ENCODE peak calls at places on chromosomes 13 and 19, in eight cellular contexts. T is thoracic aorta, V is PC-3, H is cardiac fibroblast, O is LNCaP clone FGC, C is nephron progenitor cell, N is HFFc6, J is OCI-LY7. F is an unnamed sample.

GRCh38 chr19:28377077-28377476 is 835.9 kb downstream of the UQCRFS1 start:
- DNase-seq in C (peak), T (no peak), V (no peak), O (no peak), J (no peak), N (no peak), H (no peak), F (peak)

GRCh38 chr13:32267836-32268439 is 47.2 kb downstream of the ZAR1L start:
- DNase-seq in J (peak), O (no peak), T (no peak), N (no peak), H (peak), C (no peak), V (peak), F (peak)

GRCh38 chr13:99657848-99658265 is 156.6 kb downstream of the TM9SF2 start:
- DNase-seq in J (no peak), N (no peak), V (no peak), H (peak), T (no peak), O (no peak), C (peak), F (peak)

GRCh38 chr13:29438772-29439171 is 156.7 kb downstream of the SLC7A1 start:
- DNase-seq in C (no peak), H (peak), T (no peak), V (no peak), N (no peak), J (no peak), O (no peak), F (no peak)

GRCh38 chr19:15367439-15367838 is 12.1 kb downstream of the AKAP8 start:
- DNase-seq in C (no peak), H (no peak), J (no peak), T (no peak), N (no peak), O (no peak), V (no peak), F (no peak)

GRCh38 chr13:99605417-99606321 is 104.4 kb downstream of the TM9SF2 start:
- DNase-seq in J (peak), N (no peak), T (no peak), V (peak), H (peak), O (no peak), C (peak), F (peak)

GRCh38 chr13:35992964-35993363 is 138.2 kb downstream of the DCLK1 start:
- DNase-seq in N (no peak), O (no peak), T (no peak), J (no peak), C (no peak), V (no peak), H (peak), F (no peak)

GRCh38 chr19:2785244-2786000 is at the start of gene THOP1:
- DNase-seq in N (peak), V (peak), H (peak), T (peak), O (peak), C (peak), J (peak), F (peak)

GRCh38 chr19:33514885-33515485 is 6.6 kb downstream of the PEPD start:
- DNase-seq in N (peak), H (no peak), V (peak), J (no peak), T (no peak), O (no peak), C (no peak), F (no peak)

GRCh38 chr13:113947321-113948033 is 26.4 kb downstream of the C13orf46 start:
- DNase-seq in V (peak), N (peak), H (peak), J (no peak), C (no peak), O (no peak), T (peak), F (no peak)

GRCh38 chr19:374183-374885 is 29.7 kb upstream of the MIER2 start:
- DNase-seq in T (no peak), V (peak), O (no peak), J (no peak), N (no peak), H (no peak), C (no peak), F (no peak)

GRCh38 chr19:38543807-38544568 is 73.8 kb downstream of the MAP4K1 start:
- DNase-seq in O (peak), V (peak), T (peak), C (no peak), H (peak), N (peak), J (peak), F (peak)

DNA sequence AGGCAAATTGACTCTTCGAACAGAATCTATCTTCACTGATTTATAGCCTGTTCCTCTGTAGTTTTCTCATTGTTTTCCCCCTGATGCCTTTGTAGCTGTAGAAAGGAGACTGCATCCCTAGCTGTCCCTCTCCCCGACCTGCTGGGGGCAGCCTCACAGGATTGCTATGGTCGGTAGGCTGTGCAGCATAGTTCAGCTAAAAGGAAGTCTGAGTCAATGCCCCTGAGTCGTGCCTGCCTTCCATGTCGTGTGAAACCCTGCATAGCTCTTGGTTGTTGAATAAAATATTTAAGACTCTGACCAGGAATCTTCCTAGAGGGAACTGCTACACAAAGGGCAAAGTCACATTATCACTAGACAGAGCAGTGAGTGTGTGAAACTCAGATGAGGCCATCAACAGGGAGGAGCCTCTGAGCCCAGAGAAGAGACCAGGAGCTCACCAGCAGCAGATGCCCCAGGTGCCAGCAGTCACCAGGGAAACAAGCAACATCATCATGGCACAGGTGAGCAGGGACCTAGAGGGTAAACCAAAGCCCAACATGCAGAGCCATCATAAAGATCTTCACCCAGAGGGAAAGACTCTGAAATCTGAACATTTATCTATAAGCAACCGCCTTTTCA is 108.4 kb upstream of the NBEA start:
- DNase-seq in O (no peak), V (peak), J (peak), C (no peak), T (no peak), N (peak), H (no peak), F (peak)
- TF ChIP-seq CTCF in O (no peak), V (peak), J (peak), C (no peak), T (no peak), N (no peak), H (no peak), F (no peak)

DNA sequence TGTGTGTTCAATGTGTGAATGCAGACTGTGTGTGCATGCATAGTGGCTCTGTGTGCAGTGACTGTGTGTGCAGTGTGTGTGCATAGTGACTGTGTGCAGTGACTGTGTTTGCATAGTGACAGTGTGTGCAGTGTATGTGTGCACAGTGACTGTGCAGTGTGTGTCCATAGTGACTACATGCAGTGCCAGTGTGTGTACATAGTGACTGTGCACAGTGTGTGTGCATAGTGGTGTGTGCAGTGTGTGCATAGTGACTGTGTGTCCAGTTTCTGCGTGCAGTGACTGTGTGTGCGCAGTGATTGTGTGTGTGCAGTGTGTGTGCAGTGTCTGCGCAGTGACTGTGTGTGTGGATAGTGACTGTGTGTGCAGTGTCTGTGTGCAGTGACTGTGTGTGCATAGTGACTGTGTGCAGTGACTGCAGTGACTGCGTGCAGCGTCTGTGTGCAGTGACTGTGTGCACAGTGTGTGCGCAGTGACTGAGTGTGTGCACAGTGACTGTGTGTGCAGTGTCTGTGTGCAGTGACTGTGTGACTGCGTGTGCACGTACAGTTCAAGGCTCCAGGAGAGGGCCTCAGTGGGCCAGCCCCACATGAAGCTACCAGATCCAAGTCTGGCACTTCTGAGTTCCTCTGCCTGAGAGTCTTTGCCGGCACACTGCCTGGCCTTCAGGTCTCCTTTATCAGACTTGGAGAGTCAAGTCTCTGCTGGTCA is 90.3 kb downstream of the IER2 start:
- DNase-seq in T (no peak), C (no peak), H (no peak), N (no peak), V (peak), O (no peak), J (no peak), F (peak)
- TF ChIP-seq CTCF in T (no peak), C (no peak), H (no peak), N (no peak), V (no peak), O (no peak), J (no peak), F (no peak)

DNA sequence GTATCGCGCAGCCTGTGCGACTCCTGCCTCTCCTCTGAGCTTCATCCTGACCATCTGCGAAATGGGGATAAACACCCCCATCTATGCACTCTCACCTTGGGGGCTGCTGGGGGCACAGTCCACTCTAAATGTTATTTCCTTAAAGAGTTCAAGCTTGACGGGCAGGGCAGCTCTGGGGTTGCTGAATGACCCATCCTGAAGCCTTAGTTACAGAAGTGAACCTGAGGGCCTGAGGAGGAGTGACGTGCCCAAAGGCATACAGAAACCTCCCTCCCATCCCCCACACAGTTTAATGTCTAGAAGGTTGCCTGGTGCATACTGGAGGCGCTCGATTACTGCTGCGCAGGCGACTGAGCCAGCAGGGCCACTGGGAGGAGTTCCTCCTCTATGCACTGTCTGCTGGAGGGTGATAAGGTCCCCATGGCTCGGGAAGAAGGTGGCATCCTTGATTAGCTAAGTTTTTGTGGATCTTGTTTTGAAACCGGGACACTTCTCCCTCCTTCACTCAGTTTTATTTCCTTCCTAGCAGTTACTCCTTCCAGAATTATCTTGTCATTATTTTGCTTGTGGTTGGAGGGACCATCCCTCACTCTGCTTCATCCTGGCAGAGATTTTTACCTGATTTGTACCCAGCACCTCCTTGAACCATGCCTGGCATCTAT is 572 bp upstream of the FKBP8 start:
- DNase-seq in O (peak), N (peak), H (peak), V (peak), C (no peak), J (peak), T (no peak), F (peak)
- TF ChIP-seq CTCF in O (peak), N (no peak), H (no peak), V (peak), C (no peak), J (peak), T (no peak), F (no peak)

GRCh38 chr13:73250061-73250460 is 191.3 kb downstream of the KLF5 start:
- DNase-seq in N (no peak), C (no peak), T (no peak), H (no peak), J (no peak), V (no peak), O (no peak), F (no peak)
- TF ChIP-seq CTCF in N (no peak), C (no peak), T (no peak), H (no peak), J (no peak), V (no peak), O (no peak), F (no peak)

DNA sequence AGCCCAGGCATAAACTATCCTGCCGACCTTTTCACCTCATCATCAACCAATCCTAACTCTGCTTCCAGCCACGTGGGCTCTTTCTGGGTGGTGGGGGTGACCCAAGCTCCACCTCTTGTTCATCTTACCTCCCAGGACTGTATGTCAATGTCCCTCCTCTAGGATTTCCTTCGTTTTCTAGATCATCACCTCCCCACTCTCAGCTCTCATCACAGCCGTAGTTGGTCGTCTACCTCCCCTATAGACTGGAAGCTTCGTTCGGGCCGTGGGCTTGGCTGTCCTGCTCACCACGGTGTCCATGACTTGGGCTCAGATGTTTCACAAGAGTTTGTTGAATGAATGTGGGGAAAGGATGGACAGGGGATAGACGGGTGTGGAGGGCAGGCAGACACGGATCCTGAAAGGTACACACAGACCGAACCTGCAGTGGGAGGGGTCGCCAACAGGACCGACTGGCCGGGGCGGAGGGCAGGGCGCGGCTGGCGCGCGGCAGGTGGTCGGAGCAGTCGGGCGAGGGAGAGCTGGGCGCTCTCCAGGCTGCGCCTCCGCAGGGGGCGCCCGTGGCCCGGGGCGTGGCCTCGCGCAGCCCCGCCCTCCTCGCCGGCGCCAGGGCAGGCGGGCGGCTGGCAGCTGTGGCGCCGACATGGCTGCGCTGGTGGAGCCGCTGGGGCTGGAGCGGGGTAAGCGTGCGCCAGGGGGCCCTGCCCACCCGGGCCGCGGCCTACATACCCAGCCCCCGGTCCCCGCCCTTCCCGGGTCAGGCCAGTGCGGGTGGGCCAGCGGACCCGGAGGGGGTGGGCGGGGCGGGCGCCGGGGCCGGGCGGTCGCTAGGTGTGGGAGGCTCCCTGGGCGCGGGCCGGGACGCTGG is at the start of gene LIN7B:
- DNase-seq in O (no peak), J (peak), N (peak), C (peak), H (peak), V (peak), T (no peak), F (peak)
- TF ChIP-seq CTCF in O (peak), J (peak), N (peak), C (no peak), H (no peak), V (peak), T (peak), F (peak)

DNA sequence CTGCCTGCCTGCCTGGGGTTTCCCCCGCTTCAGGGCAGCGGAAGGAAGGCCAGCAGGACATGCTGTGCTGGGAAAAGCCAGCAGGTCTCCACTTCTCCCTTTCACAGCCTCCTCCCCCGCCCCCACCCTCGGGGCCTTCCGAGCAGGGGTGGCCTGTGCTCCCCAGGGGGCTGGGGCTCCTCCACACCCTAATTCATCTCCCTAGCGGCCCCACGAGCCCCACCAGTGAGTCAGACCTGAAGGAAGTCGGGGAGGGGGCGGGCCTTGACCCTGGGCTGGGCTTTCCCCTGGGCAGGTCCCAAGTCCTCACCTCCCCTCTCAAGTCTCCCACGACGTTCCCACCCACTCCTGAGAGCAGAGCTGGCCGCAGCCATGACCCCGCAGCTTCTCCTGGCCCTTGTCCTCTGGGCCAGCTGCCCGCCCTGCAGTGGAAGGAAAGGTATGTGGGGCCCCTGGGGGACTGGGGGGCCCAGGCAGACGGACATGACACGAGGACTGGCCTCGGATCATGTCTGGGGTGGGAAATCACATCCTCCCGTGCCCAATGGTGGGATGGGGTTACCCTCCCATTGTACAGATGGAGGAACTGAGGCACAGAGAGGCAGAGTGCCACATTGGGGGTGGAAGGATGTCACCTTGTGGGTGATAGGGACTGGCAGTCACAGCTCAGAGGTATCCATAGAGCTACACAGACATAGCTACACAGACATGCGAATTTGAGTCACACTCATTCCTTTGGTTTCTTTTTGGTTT is at the start of gene EBI3:
- DNase-seq in J (no peak), N (no peak), C (peak), H (peak), V (no peak), T (no peak), O (no peak), F (peak)
- TF ChIP-seq CTCF in J (no peak), N (no peak), C (no peak), H (no peak), V (no peak), T (no peak), O (no peak), F (no peak)

DNA sequence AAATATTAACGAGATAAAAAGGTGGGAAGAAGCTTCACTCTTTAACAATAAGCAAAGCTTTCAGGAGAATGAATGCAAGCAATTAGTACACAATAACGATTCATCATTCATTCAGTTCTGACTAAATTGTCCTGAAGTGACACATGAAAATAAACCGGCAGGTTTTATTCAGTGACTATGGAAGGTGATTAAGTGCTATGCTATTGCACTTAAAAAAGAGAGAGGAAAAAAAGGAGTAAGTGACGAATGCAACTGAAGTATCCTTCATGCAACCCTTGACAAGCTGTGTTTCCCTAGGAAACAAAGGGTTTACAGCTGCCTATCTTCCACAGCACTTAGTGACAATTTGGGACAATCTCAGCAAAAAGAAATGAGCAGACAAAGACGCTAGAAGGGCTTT is 1.4 kb downstream of the LIG4 start:
- DNase-seq in C (no peak), J (no peak), O (no peak), V (peak), H (no peak), T (no peak), N (peak), F (no peak)
- TF ChIP-seq CTCF in C (no peak), J (no peak), O (no peak), V (no peak), H (no peak), T (no peak), N (no peak), F (no peak)

GRCh38 chr13:40789275-40790231 is at the start of gene SLC25A15:
- DNase-seq in N (peak), C (peak), J (peak), V (peak), T (no peak), H (peak), O (no peak), F (peak)
- TF ChIP-seq CTCF in N (peak), C (no peak), J (peak), V (no peak), T (no peak), H (no peak), O (peak), F (no peak)

GRCh38 chr19:47183579-47183978 is 47.4 kb downstream of the BBC3 start:
- DNase-seq in T (no peak), O (no peak), N (no peak), V (no peak), J (no peak), C (no peak), H (no peak), F (no peak)

GRCh38 chr19:47187797-47188196 is 43.2 kb downstream of the BBC3 start:
- DNase-seq in T (no peak), C (no peak), N (no peak), J (no peak), O (no peak), V (peak), H (no peak), F (no peak)

GRCh38 chr19:47188507-47189033 is 42.4 kb downstream of the BBC3 start:
- DNase-seq in V (no peak), H (no peak), N (no peak), T (no peak), C (no peak), O (no peak), J (no peak), F (no peak)

GRCh38 chr19:47187023-47187655 is 43.9 kb downstream of the BBC3 start:
- DNase-seq in N (no peak), J (no peak), C (no peak), H (no peak), T (no peak), V (no peak), O (no peak), F (no peak)

GRCh38 chr19:47186337-47187022 is 44.5 kb downstream of the BBC3 start:
- DNase-seq in C (no peak), J (no peak), T (no peak), O (no peak), N (no peak), H (no peak), V (no peak), F (peak)
- TF ChIP-seq CTCF in C (no peak), J (no peak), T (no peak), O (no peak), N (no peak), H (no peak), V (no peak), F (no peak)

F was measured in activated CD8-positive, alpha-beta T cell treated with anti-CD3 and anti-CD28 coated beads for 36 hours.